ENCODE peak calls at places on chromosomes 7 and 10, in seven cellular contexts. J, E, F, L, H, Q and N are unnamed samples.

GRCh38 chr10:14586901-14587300 is 187.8 kb downstream of the FAM107B start:
- DNase-seq in L (no peak), Q (no peak), J (no peak), H (no peak), F (no peak), E (no peak), N (no peak)

GRCh38 chr7:16847381-16847860 is 34.4 kb downstream of the AGR3 start:
- DNase-seq in H (peak), Q (no peak), F (peak), E (no peak), L (no peak), J (peak), N (no peak)

GRCh38 chr7:28180364-28181147 is at the start of gene JAZF1:
- DNase-seq in J (peak), H (peak), F (peak), L (peak), Q (peak), E (peak), N (peak)

GRCh38 chr7:17304926-17305325 is 6.5 kb downstream of the AHR start:
- DNase-seq in J (no peak), E (no peak), H (peak), Q (no peak), F (peak), L (no peak), N (no peak)

GRCh38 chr10:94403823-94404228 is 1.5 kb downstream of the TBC1D12 start:
- DNase-seq in J (no peak), F (no peak), L (no peak), H (no peak), E (no peak), Q (no peak), N (no peak)

GRCh38 chr10:28975891-28976471 is 298.7 kb downstream of the BAMBI start:
- DNase-seq in H (no peak), E (no peak), J (no peak), F (no peak), L (no peak), Q (no peak), N (no peak)

GRCh38 chr10:102230861-102231356 is 4.8 kb downstream of the ELOVL3 start:
- DNase-seq in H (peak), Q (no peak), F (no peak), L (no peak), J (peak), E (no peak), N (no peak)

GRCh38 chr10:49285232-49285631 is 13.7 kb upstream of the C10orf71 start:
- DNase-seq in Q (peak), L (no peak), H (no peak), J (no peak), E (no peak), F (peak), N (no peak)

GRCh38 chr7:37510043-37510634 is 61.5 kb upstream of the ELMO1 start:
- DNase-seq in J (no peak), Q (no peak), E (no peak), F (no peak), H (no peak), L (no peak), N (no peak)

GRCh38 chr10:86375204-86375603 is 8.6 kb upstream of the GRID1 start:
- DNase-seq in L (no peak), Q (peak), E (no peak), H (no peak), J (no peak), F (no peak), N (no peak)

GRCh38 chr10:93894516-93895378 is 969 bp downstream of the SLC35G1 start:
- DNase-seq in E (no peak), H (no peak), L (no peak), J (no peak), Q (no peak), F (peak), N (no peak)

GRCh38 chr10:98062424-98062823 is 32.0 kb upstream of the CRTAC1 start:
- DNase-seq in H (no peak), J (no peak), E (no peak), L (no peak), Q (no peak), F (no peak), N (no peak)

GRCh38 chr10:6558759-6559429 is 21.2 kb downstream of the PRKCQ start:
- DNase-seq in L (no peak), J (no peak), H (no peak), Q (no peak), F (no peak), E (peak), N (no peak)

GRCh38 chr7:91945476-91945875 is 4.8 kb downstream of the AKAP9 start:
- DNase-seq in L (no peak), Q (no peak), J (no peak), E (no peak), H (peak), F (peak), N (no peak)

GRCh38 chr10:98006266-98006665 is 24.2 kb downstream of the CRTAC1 start:
- DNase-seq in Q (no peak), F (no peak), E (no peak), J (no peak), H (no peak), L (no peak), N (no peak)

GRCh38 chr7:45178241-45179225 is 20.9 kb downstream of the RAMP3 start:
- DNase-seq in H (peak), F (no peak), L (no peak), J (no peak), Q (peak), E (no peak), N (no peak)

GRCh38 chr7:67359900-67360299 is 363.3 kb downstream of the TYW1 start:
- DNase-seq in Q (no peak), F (no peak), E (no peak), L (no peak), J (no peak), H (no peak), N (no peak)

GRCh38 chr7:36549003-36549402 is 159.3 kb downstream of the ANLN start:
- DNase-seq in J (no peak), H (no peak), L (no peak), F (no peak), Q (no peak), E (no peak), N (no peak)

GRCh38 chr7:143171697-143172096 is 11.5 kb upstream of the TAS2R39 start:
- DNase-seq in Q (no peak), F (no peak), J (no peak), E (no peak), H (peak), L (no peak), N (no peak)

DNA sequence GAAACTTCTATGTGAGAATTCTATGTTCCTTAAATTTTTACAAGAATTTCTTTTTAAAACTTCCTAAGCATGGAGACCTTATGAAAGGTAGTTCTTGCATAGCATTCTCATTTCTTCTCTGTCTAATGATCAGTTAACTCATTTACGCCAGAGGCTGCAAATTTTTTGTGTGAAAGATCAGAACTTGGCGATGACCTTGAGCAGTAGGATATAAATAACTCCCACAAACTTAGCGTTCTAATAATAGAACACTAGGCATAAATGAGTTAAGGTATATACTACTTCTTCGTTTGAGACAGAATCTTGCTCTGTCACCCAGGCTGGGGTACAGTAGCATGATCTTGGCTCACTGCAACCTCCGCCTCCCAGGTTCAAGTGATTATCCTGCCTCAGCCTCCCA is 13.7 kb downstream of the PILRA start:
- DNase-seq in L (no peak), Q (no peak), J (no peak), F (no peak), E (no peak), H (no peak), N (no peak)
- TF ChIP-seq CTCF in L (no peak), Q (no peak), J (no peak), F (no peak), E (no peak), H (no peak), N (no peak)

GRCh38 chr10:34549001-34549400 is 266.1 kb downstream of the PARD3 start:
- DNase-seq in H (no peak), L (no peak), F (peak), J (no peak), Q (no peak), E (no peak), N (no peak)
- TF ChIP-seq CTCF in H (no peak), L (no peak), F (no peak), J (no peak), Q (no peak), E (no peak), N (no peak)

GRCh38 chr10:122165492-122165832 is 105.6 kb upstream of the BTBD16 start:
- DNase-seq in L (no peak), F (no peak), H (no peak), J (no peak), E (no peak), Q (no peak), N (no peak)

GRCh38 chr10:122165914-122166313 is 105.2 kb upstream of the BTBD16 start:
- DNase-seq in H (no peak), L (no peak), F (no peak), J (no peak), Q (no peak), E (no peak), N (no peak)

GRCh38 chr10:122170802-122171201 is 100.3 kb upstream of the BTBD16 start:
- DNase-seq in E (no peak), Q (no peak), J (no peak), L (no peak), F (no peak), H (no peak), N (no peak)

GRCh38 chr10:122171270-122171669 is 99.8 kb upstream of the BTBD16 start:
- DNase-seq in J (no peak), Q (no peak), E (no peak), H (no peak), F (no peak), L (no peak), N (no peak)

GRCh38 chr10:122168598-122168997 is 102.5 kb upstream of the BTBD16 start:
- DNase-seq in Q (no peak), L (no peak), J (no peak), H (no peak), F (no peak), E (no peak), N (no peak)
- TF ChIP-seq CTCF in Q (no peak), L (no peak), J (no peak), H (no peak), F (no peak), E (no peak), N (no peak)

GRCh38 chr7:29495618-29496017 is 68.0 kb upstream of the PRR15 start:
- DNase-seq in J (no peak), F (no peak), H (no peak), Q (no peak), E (no peak), L (no peak), N (no peak)

GRCh38 chr7:29502133-29502532 is 61.5 kb upstream of the PRR15 start:
- DNase-seq in Q (no peak), J (no peak), F (no peak), H (no peak), E (no peak), L (no peak), N (no peak)

GRCh38 chr7:29496355-29497020 is 67.1 kb upstream of the PRR15 start:
- DNase-seq in F (no peak), E (no peak), H (no peak), L (no peak), J (no peak), Q (no peak), N (no peak)

GRCh38 chr7:29500719-29501118 is 62.9 kb upstream of the PRR15 start:
- DNase-seq in L (no peak), F (no peak), H (no peak), E (no peak), Q (no peak), J (no peak), N (no peak)

GRCh38 chr7:29499932-29500331 is 63.7 kb upstream of the PRR15 start:
- DNase-seq in Q (no peak), F (no peak), L (no peak), J (no peak), H (no peak), E (no peak), N (no peak)
- TF ChIP-seq CTCF in Q (no peak), F (no peak), L (no peak), J (no peak), H (no peak), E (no peak), N (no peak)